ENCODE peak calls at places on chromosomes 7 and 10, in five cellular contexts. C, O, A, S and N are unnamed samples.

GRCh38 chr7:137045573-137045972 is 177.1 kb downstream of the CHRM2 start:
- DNase-seq in O (no peak), A (no peak), C (no peak), S (no peak), N (no peak)

GRCh38 chr7:71521506-71521905 is 389.6 kb downstream of the GALNT17 start:
- DNase-seq in S (no peak), C (no peak), A (no peak), O (peak), N (no peak)

GRCh38 chr10:4686644-4686996 is 139.4 kb upstream of the AKR1E2 start:
- DNase-seq in S (peak), O (no peak), A (no peak), C (no peak), N (no peak)

GRCh38 chr10:3336673-3337293 is 164.2 kb upstream of the PITRM1 start:
- DNase-seq in A (no peak), C (no peak), O (no peak), S (no peak), N (no peak)

GRCh38 chr10:104816501-104816900 is 175.4 kb downstream of the SORCS3 start:
- DNase-seq in A (no peak), C (no peak), O (no peak), S (no peak), N (no peak)

GRCh38 chr7:91894781-91895480 is 14.4 kb upstream of the MTERF1 start:
- DNase-seq in C (no peak), A (no peak), S (no peak), O (no peak), N (no peak)

GRCh38 chr7:570801-571070 is 51.1 kb upstream of the PDGFA start:
- DNase-seq in A (no peak), C (no peak), S (no peak), O (no peak), N (no peak)

GRCh38 chr7:84637568-84638338 is 443.2 kb upstream of the SEMA3A start:
- DNase-seq in O (no peak), A (no peak), C (no peak), S (no peak), N (no peak)

GRCh38 chr7:30717181-30717580 is 34.8 kb upstream of the INMT start:
- DNase-seq in O (no peak), A (no peak), C (no peak), S (no peak), N (no peak)

GRCh38 chr10:101223274-101224059 is 5.8 kb downstream of the LBX1 start:
- DNase-seq in S (no peak), A (no peak), C (no peak), O (no peak), N (no peak)

GRCh38 chr10:51180141-51180540 is 105.9 kb downstream of the PRKG1 start:
- DNase-seq in A (no peak), C (no peak), O (no peak), S (no peak), N (no peak)

GRCh38 chr7:24843821-24844449 is 86.7 kb upstream of the GSDME start:
- DNase-seq in C (no peak), S (no peak), O (no peak), A (no peak), N (no peak)

GRCh38 chr7:157309990-157310668 is 26.7 kb upstream of the DNAJB6 start:
- DNase-seq in A (no peak), O (no peak), S (peak), C (no peak), N (no peak)

GRCh38 chr10:29811751-29812427 is 177.1 kb upstream of the SVIL start:
- DNase-seq in O (peak), S (no peak), A (peak), C (peak), N (no peak)

GRCh38 chr7:19117081-19117869 is at the start of gene TWIST1:
- DNase-seq in C (no peak), A (peak), O (peak), S (no peak), N (no peak)

GRCh38 chr10:12397147-12397896 is 48.0 kb downstream of the CAMK1D start:
- DNase-seq in S (no peak), O (no peak), A (no peak), C (no peak), N (no peak)

GRCh38 chr10:80454526-80455460 is 683 bp downstream of the TSPAN14 start:
- DNase-seq in A (peak), C (peak), O (no peak), S (no peak), N (peak)

GRCh38 chr10:24651923-24652322 is 71.8 kb downstream of the ARHGAP21 start:
- DNase-seq in S (no peak), A (no peak), O (no peak), C (no peak), N (no peak)

GRCh38 chr10:64463406-64463805 is 942.2 kb downstream of the REEP3 start:
- DNase-seq in A (no peak), C (no peak), O (no peak), S (no peak), N (no peak)

GRCh38 chr10:4074559-4075407 is 289.8 kb upstream of the KLF6 start:
- DNase-seq in O (no peak), S (no peak), A (no peak), C (no peak), N (no peak)

GRCh38 chr10:33265621-33266020 is 68.8 kb downstream of the NRP1 start:
- DNase-seq in A (no peak), C (peak), S (no peak), O (no peak), N (no peak)

GRCh38 chr7:43004076-43004475 is 71.9 kb downstream of the MRPL32 start:
- DNase-seq in C (no peak), A (no peak), O (no peak), S (no peak), N (no peak)

GRCh38 chr7:46256870-46257528 is 335.9 kb upstream of the IGFBP3 start:
- DNase-seq in S (no peak), A (no peak), C (no peak), O (no peak), N (no peak)

GRCh38 chr10:127813290-127813689 is 76.3 kb downstream of the FOXI2 start:
- DNase-seq in C (no peak), O (no peak), S (no peak), A (no peak), N (no peak)

GRCh38 chr7:128962837-128963236 is 25.1 kb downstream of the IRF5 start:
- DNase-seq in C (no peak), O (no peak), A (no peak), S (no peak), N (no peak)

DNA sequence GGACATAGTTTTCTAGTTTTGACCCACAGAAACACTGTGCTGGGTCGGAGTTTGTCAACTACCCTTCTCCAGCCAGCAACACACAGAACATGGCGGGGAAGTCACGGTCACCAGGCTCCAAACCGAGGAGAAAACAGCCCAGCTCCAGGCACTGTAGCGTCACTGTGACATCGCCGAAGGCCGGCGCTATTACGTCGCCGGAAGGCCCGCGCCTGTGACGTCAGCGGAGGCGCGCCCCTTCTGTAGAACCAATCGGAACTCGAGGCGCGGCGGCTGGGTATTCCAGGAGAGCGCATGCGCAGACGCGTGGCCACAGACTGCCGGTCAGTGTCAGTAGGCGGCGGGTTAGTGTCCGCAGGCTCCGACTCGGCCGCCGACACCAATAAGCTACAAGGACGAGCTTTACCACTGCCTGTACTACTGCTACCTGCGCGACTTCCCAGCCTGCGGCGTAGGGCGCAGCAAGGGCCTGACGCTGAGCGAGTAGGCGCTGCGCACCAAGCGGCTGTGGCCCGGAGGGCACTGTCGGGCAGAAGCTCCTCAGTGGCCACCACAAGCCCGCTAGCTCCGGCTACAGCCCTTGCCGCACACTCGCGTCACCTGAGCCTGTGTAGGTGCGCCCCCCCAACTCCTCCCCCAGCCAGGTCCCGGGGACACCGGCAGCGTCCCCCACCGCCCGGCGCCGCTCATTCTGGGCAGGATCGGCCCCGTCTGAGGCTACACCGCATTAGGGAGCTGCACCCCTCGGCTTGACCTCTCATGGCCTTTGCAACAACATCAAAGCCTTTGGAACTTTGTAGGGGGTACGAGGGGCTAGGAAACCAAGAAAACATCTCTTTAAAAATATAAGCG is 35.1 kb upstream of the SRRM3 start:
- DNase-seq in A (peak), O (peak), C (peak), S (peak), N (peak)
- TF ChIP-seq EP300 in A (peak), O (peak), C (no peak), S (no peak), N (no peak)

GRCh38 chr7:151343516-151343915 is 1.9 kb downstream of the NUB1 start:
- DNase-seq in C (no peak), S (no peak), O (no peak), A (no peak), N (no peak)
- H3K27ac ChIP-seq in C (no peak), S (no peak), O (no peak), A (no peak), N (no peak)

GRCh38 chr7:107045195-107045960 is 873 bp downstream of the PRKAR2B start:
- DNase-seq in A (no peak), O (no peak), S (no peak), C (no peak), N (no peak)

GRCh38 chr7:107044347-107045194 is at the start of gene PRKAR2B:
- DNase-seq in O (peak), S (peak), C (peak), A (peak), N (peak)

GRCh38 chr7:107045980-107046379 is 1.5 kb downstream of the PRKAR2B start:
- DNase-seq in A (no peak), O (no peak), S (no peak), C (no peak), N (no peak)

GRCh38 chr7:107046511-107047259 is 2.2 kb downstream of the PRKAR2B start:
- DNase-seq in O (no peak), A (no peak), C (no peak), S (no peak), N (no peak)

DNA sequence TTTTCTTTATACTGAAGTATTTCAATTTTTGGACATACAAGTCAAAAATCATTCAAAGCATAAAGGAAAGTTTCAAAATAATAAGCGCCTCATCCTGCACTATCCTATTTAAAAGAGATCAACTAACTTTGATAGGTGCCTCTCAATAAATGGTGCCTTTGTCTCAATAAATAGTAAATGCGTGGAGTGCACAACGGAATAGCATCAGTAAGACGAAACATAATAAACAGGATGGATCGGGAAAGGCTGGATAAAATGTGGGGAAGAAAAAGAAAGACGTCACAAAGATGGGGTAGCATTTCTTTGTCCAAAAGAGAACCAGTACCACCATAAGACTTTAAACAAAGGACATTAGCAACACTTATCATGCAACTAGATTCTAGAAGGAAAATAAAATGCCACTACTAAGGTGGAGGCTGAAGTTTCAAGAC is 574 bp upstream of the PRKAR2B start:
- DNase-seq in C (no peak), A (no peak), O (no peak), S (no peak), N (no peak)
- TF ChIP-seq POLR2A in C (no peak), A (no peak), O (no peak), S (no peak), N (no peak)

GRCh38 chr10:60541461-60541860 is 151.8 kb upstream of the ANK3 start:
- DNase-seq in C (no peak), O (no peak), A (no peak), S (no peak), N (no peak)

GRCh38 chr10:60534791-60535389 is 145.2 kb upstream of the ANK3 start:
- DNase-seq in S (no peak), A (no peak), O (no peak), C (no peak), N (no peak)

GRCh38 chr10:60535427-60535826 is 145.8 kb upstream of the ANK3 start:
- DNase-seq in O (no peak), S (no peak), A (no peak), C (no peak), N (no peak)

GRCh38 chr10:60536529-60537114 is 146.9 kb upstream of the ANK3 start:
- DNase-seq in C (no peak), O (no peak), A (no peak), S (no peak), N (no peak)

GRCh38 chr10:60537697-60538096 is 148.0 kb upstream of the ANK3 start:
- DNase-seq in C (no peak), A (no peak), S (no peak), O (no peak), N (no peak)
- TF ChIP-seq EP300 in C (no peak), A (no peak), S (no peak), O (no peak), N (no peak)

DNA sequence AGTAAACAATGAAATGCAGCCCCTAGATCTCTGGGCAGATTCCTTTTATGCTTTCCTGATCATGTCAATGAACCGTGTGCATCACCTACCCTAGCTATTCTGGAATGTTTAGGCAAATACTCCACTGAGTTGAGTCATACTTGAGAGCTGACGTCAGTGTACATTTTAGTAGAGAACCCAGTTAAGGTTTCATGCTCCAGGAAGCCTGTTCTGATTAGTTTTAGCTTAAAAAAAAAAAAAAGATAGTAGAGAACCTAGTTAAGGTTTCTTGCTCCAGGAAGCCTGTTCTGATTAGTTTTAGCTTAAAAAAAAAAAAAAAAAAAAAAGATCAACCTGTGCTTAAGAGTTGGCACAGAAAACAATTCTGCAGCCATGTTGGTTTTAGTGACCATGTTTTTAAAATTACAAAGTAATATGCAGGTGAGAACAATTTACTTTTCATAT is 3.7 kb upstream of the MCU start:
- DNase-seq in C (no peak), A (no peak), S (peak), O (no peak), N (no peak)
- H3K27ac ChIP-seq in C (peak), A (no peak), S (no peak), O (no peak), N (peak)

GRCh38 chr10:86411281-86411841 is 44.8 kb upstream of the GRID1 start:
- DNase-seq in A (no peak), S (peak), C (no peak), O (no peak), N (no peak)
- TF ChIP-seq POLR2A in A (no peak), S (no peak), C (no peak), O (no peak), N (no peak)

GRCh38 chr10:71346731-71347130 is 27.7 kb downstream of the SLC29A3 start:
- DNase-seq in C (no peak), A (no peak), O (no peak), S (no peak), N (no peak)
- TF ChIP-seq EP300 in C (no peak), A (no peak), O (no peak), S (no peak), N (no peak)